ENCODE peak calls at places on chromosomes 6 and 20, in nine cellular contexts. X is WTC11; T is HFFc6; Z is activated naive CD4-positive, alpha-beta T cell; E is DMS 273 treated with DMSO at 0.1 percent for 48 hours; Q is T-helper 17 cell; L is BE2C; O is pancreas; I is stimulated activated CD4-positive, alpha-beta T cell treated with anti-CD3 and anti-CD28 coated beads, TNF-alpha, amount 100 ng/mL, for 1 hour. C is an unnamed sample.

GRCh38 chr6:122289721-122290501 is 109.5 kb upstream of the HSF2 start:
- DNase-seq in X (peak), T (peak), Z (no peak), E (no peak), Q (no peak), L (no peak), O (no peak), I (no peak), C (no peak)

GRCh38 chr6:142341855-142342330 is 40.1 kb downstream of the ADGRG6 start:
- DNase-seq in X (no peak), T (no peak), Z (no peak), E (no peak), Q (no peak), L (no peak), O (no peak), I (no peak), C (no peak)

GRCh38 chr6:29829766-29830165 is 2.1 kb downstream of the HLA-G start:
- DNase-seq in X (no peak), T (no peak), Z (no peak), E (no peak), Q (no peak), L (no peak), O (no peak), I (no peak), C (no peak)

GRCh38 chr20:62778058-62778457 is 18.2 kb upstream of the MRGBP start:
- DNase-seq in X (no peak), T (no peak), Z (no peak), E (no peak), Q (no peak), L (no peak), O (no peak), I (no peak), C (no peak)

GRCh38 chr6:155085582-155086253 is 90.6 kb downstream of the TIAM2 start:
- DNase-seq in X (no peak), T (no peak), Z (no peak), E (no peak), Q (no peak), L (no peak), O (no peak), I (no peak), C (no peak)

GRCh38 chr6:21946298-21946783 is 350.5 kb downstream of the PRL start:
- DNase-seq in X (no peak), T (peak), Z (no peak), E (no peak), Q (no peak), L (peak), O (no peak), I (no peak), C (no peak)

GRCh38 chr6:31729979-31730630 is 1.0 kb upstream of the DDAH2 start:
- DNase-seq in X (peak), T (peak), Z (peak), E (no peak), Q (peak), L (peak), O (peak), I (no peak), C (peak)

GRCh38 chr20:50577175-50578018 is 67.2 kb downstream of the PTPN1 start:
- DNase-seq in X (no peak), T (no peak), Z (no peak), E (no peak), Q (no peak), L (peak), O (peak), I (no peak), C (no peak)

GRCh38 chr6:120058410-120058809 is 708.8 kb upstream of the MAN1A1 start:
- DNase-seq in X (no peak), T (no peak), Z (no peak), E (no peak), Q (no peak), L (no peak), O (no peak), I (no peak), C (no peak)

GRCh38 chr20:38338849-38339520 is 7.3 kb upstream of the LBP start:
- DNase-seq in X (peak), T (peak), Z (no peak), E (no peak), Q (no peak), L (no peak), O (no peak), I (no peak), C (no peak)

GRCh38 chr6:2147737-2148448 is 97.5 kb downstream of the GMDS start:
- DNase-seq in X (no peak), T (peak), Z (no peak), E (no peak), Q (no peak), L (no peak), O (no peak), I (no peak), C (no peak)

GRCh38 chr20:22807646-22808045 is 223.3 kb upstream of the FOXA2 start:
- DNase-seq in X (no peak), T (no peak), Z (no peak), E (no peak), Q (no peak), L (peak), O (no peak), I (no peak), C (no peak)

GRCh38 chr6:26199773-26200728 is 112.8 kb downstream of the HFE start:
- DNase-seq in X (no peak), T (peak), Z (no peak), E (no peak), Q (no peak), L (no peak), O (no peak), I (no peak), C (no peak)

GRCh38 chr20:60993647-60994046 is 258.4 kb upstream of the CDH4 start:
- DNase-seq in X (no peak), T (no peak), Z (no peak), E (no peak), Q (no peak), L (no peak), O (no peak), I (no peak), C (no peak)

GRCh38 chr6:1903780-1904493 is 294.2 kb downstream of the FOXC1 start:
- DNase-seq in X (no peak), T (no peak), Z (no peak), E (no peak), Q (no peak), L (peak), O (no peak), I (no peak), C (no peak)